ENCODE peak calls at places on chromosomes 6 and 20, in six cellular contexts. Y is H9, C is IMR-90, B is H1, M is mesenchymal stem cell, L is trophoblast cell. I is an unnamed sample.

GRCh38 chr6:124294572-124294971 is 490.9 kb downstream of the NKAIN2 start:
- DNase-seq in Y (no peak), L (peak), C (no peak), M (peak), B (no peak), I (no peak)

GRCh38 chr6:114108119-114109002 is 137.4 kb upstream of the HDAC2 start:
- DNase-seq in M (peak), C (peak), B (no peak), L (peak), Y (peak), I (peak)

GRCh38 chr20:37911838-37912273 is 8.9 kb downstream of the VSTM2L start:
- DNase-seq in Y (peak), M (no peak), L (peak), C (peak), B (no peak), I (no peak)

GRCh38 chr6:77463308-77463880 is at the start of gene HTR1B:
- DNase-seq in L (no peak), Y (peak), M (peak), C (peak), B (no peak), I (peak)

GRCh38 chr6:147177286-147177685 is 26.9 kb upstream of the STXBP5 start:
- DNase-seq in M (no peak), Y (no peak), C (peak), L (no peak), B (no peak), I (no peak)

GRCh38 chr20:36549628-36549941 is 8.3 kb downstream of the MYL9 start:
- DNase-seq in M (no peak), C (no peak), B (no peak), L (no peak), Y (no peak), I (no peak)

GRCh38 chr20:44748005-44748370 is 2.3 kb downstream of the KCNK15 start:
- DNase-seq in C (no peak), M (no peak), B (no peak), L (no peak), Y (no peak), I (no peak)

GRCh38 chr6:71967436-71967835 is 81.1 kb downstream of the RIMS1 start:
- DNase-seq in M (no peak), L (no peak), C (peak), Y (no peak), B (no peak), I (no peak)

GRCh38 chr6:75493400-75494064 is at the start of gene FILIP1:
- DNase-seq in L (no peak), Y (no peak), M (peak), C (peak), B (no peak), I (no peak)

GRCh38 chr6:75206338-75207210 is 721 bp upstream of the COL12A1 start:
- DNase-seq in Y (no peak), C (no peak), L (no peak), B (no peak), M (peak), I (peak)

GRCh38 chr6:7045331-7045730 is 62.4 kb upstream of the RREB1 start:
- DNase-seq in M (no peak), C (no peak), Y (no peak), L (no peak), B (no peak), I (no peak)

GRCh38 chr20:768426-768978 is at the start of gene SLC52A3:
- DNase-seq in B (peak), C (no peak), L (peak), Y (peak), M (no peak), I (no peak)

GRCh38 chr6:79525272-79526100 is 11.7 kb downstream of the LCA5 start:
- DNase-seq in Y (peak), L (no peak), C (peak), B (no peak), M (no peak), I (no peak)

GRCh38 chr6:1958257-1958656 is 287.1 kb downstream of the GMDS start:
- DNase-seq in M (no peak), L (peak), C (no peak), B (no peak), Y (no peak), I (no peak)

GRCh38 chr6:7902867-7903266 is 7.7 kb downstream of the TXNDC5 start:
- DNase-seq in M (no peak), Y (no peak), L (no peak), B (no peak), C (no peak), I (no peak)

GRCh38 chr20:48717959-48718223 is 109.9 kb downstream of the PREX1 start:
- DNase-seq in L (no peak), C (no peak), M (no peak), Y (no peak), B (no peak), I (no peak)
- H2BK5ac ChIP-seq in L (no peak), C (no peak), M (no peak), Y (no peak), B (no peak), I (no peak)

DNA sequence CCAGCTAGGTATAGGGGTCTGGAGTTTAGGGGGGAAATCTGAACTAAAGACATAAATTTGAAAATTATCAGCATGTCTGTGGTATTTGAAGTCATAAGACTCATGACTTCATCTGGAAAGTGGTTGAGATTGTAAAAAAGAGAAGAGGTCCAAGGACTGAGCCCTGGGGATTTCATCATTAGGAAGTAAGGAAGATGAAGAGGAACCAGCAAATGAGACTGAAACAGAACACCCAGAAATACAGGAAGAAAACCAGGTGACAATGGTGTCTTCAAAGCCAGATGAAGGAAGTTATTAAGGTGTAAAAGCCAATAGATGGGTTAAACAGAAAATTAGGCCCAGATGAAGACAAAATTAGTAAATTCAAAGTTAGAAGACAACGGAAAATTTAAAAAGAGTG is 49.1 kb upstream of the UBR2 start:
- DNase-seq in C (no peak), Y (no peak), L (no peak), M (no peak), B (no peak), I (no peak)
- H2AFZ ChIP-seq in C (no peak), Y (no peak), L (no peak), M (no peak), B (no peak), I (no peak)

DNA sequence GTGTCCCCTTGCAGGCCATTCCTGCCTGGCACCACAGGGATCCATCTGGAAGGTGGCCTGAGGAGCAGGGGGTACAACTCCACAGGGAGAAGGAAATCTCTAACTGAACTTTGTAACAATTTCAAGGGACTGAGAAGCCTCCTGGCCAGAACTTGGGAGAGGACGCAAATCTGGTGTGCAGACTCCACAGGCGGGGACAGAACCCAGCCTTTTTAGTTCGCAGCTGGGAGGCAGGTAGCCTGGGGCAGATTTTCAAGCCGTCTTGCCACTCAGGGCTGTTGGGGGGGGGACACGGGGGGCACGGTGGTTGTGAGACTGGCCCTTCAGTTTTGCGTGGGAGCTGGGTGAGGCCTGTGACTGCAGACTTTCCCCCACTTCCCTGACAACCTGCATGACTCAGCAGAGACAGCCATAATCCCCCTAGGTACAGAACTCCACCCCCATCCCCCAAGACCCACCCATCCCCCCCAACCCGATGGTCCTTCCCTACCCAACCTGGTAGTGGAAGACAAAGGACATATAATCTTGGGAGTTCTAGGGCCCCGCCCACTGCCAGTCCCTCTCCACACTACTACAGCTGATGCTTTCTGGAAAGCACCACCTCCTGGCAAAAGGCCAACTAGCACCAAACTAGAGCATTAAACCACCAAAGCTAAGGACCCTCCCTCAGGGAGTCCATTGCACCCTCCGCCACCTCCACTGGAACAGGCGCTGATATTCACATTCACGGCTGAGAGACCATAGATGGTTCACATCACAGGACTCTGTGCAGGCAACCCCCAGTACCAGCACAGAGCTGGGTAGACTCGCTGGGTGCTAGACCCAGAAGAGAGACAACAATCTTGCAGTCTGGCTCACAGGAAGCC is 3.0 kb upstream of the HUS1B start:
- DNase-seq in Y (peak), L (no peak), C (no peak), M (no peak), B (no peak), I (no peak)
- H4K8ac ChIP-seq in Y (no peak), L (peak), C (no peak), M (peak), B (no peak), I (no peak)

GRCh38 chr6:26185802-26186201 is 98.6 kb downstream of the HFE start:
- DNase-seq in B (no peak), Y (no peak), C (no peak), M (no peak), L (no peak), I (no peak)

GRCh38 chr6:26185004-26185403 is 97.8 kb downstream of the HFE start:
- DNase-seq in B (no peak), M (no peak), Y (no peak), C (no peak), L (no peak), I (no peak)

GRCh38 chr6:26184492-26184891 is 97.3 kb downstream of the HFE start:
- DNase-seq in C (no peak), L (no peak), Y (no peak), M (no peak), B (no peak), I (no peak)

GRCh38 chr6:26183581-26184408 is 96.6 kb downstream of the HFE start:
- DNase-seq in Y (peak), B (no peak), L (peak), C (peak), M (peak), I (peak)

DNA sequence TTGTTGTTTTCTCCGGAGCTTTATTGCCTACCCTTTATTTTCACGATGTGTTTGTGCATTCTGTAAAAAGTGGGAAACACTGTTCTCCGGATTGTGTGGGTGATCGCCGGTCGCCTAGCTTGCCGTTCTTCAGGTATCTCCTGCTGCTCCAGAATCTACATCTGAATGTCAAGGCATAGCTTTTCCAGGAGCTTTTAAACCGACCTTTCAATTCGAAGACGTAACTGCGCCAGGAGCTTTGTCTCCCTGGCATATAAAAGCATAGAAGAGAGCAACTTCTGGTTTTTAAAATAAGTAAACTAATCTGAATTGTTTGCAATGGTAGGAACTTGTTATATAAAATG is 96.0 kb downstream of the HFE start:
- DNase-seq in C (no peak), M (no peak), B (no peak), L (no peak), Y (no peak), I (no peak)
- H2BK5ac ChIP-seq in C (peak), M (no peak), B (peak), L (peak), Y (peak), I (no peak)

GRCh38 chr6:31776563-31776960 is 566 bp downstream of the VWA7 start:
- DNase-seq in L (no peak), M (no peak), B (no peak), Y (no peak), C (no peak), I (no peak)
- H2AFZ ChIP-seq in L (peak), M (no peak), B (no peak), Y (no peak), C (peak), I (no peak)

GRCh38 chr20:23765578-23765977 is 14.8 kb upstream of the CST1 start:
- DNase-seq in L (no peak), C (no peak), M (no peak), B (no peak), Y (no peak), I (no peak)
- H4K8ac ChIP-seq in L (no peak), C (no peak), M (no peak), B (no peak), Y (no peak), I (no peak)

DNA sequence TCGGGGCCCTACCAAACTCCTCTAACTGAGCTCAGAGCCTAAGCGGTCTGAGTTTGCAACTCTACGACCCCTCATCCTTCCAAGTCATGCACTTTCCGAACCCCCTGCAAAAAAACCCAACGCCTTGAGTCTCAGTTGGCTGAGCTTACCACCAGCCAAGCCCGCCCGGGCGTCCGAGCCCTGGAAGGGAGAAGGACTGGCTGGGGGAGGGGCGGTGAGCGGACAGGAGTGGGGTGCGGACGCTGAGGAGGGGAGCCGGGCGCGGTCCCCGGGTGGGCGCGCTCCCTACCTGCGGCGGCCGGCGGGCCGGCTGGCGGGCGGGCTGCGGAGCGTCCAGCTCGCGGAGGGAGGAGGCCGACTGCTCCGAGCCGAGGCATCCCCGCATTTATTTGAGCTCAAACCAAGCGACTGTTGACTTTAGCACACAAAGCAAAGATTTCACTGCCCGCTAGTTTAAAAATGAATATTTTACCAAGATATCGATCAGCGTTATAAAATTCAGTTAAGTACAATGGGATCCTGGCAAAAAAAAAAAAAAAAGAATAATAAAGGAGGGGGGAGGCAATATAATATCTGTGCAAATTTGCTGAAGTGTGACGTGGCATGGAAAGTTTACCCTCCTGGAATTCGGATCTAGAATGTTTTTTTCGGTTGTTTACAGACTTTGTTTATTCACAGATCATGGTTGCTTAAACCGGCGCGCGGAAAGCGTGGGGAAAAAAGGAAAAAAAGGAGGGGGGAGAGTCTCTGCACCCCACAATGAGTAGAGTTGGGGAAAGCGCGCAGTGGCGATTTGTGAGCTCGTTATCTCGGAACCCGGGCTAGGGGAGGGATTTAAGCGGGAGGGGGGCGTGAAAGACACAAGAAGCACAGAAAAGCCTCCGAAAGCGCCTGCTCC is 5.9 kb downstream of the FOXA2 start:
- DNase-seq in M (no peak), C (no peak), Y (no peak), L (no peak), B (no peak), I (no peak)
- H2BK5ac ChIP-seq in M (no peak), C (no peak), Y (no peak), L (no peak), B (no peak), I (peak)

I was measured in neuronal stem cell.